ENCODE peak calls at places on chromosome 1, in eight cellular contexts. I is HL-60, X is K562, Y is spleen, G is sigmoid colon, P is GM12878, R is HCT116, D is breast epithelium. Q is an unnamed sample.

GRCh38 chr1:38772953-38773352 is 86.6 kb downstream of the RRAGC start:
- DNase-seq in P (no peak), G (no peak), I (no peak), X (no peak), D (no peak), Y (no peak), R (no peak), Q (no peak)

GRCh38 chr1:110749960-110750359 is 75.2 kb upstream of the KCNA3 start:
- DNase-seq in Y (no peak), P (no peak), I (no peak), D (no peak), R (no peak), X (no peak), G (no peak), Q (no peak)

GRCh38 chr1:12052008-12052573 is 11.0 kb upstream of the TNFRSF8 start:
- DNase-seq in G (peak; percentile 85), D (no peak), I (peak; percentile 28), Y (no peak), X (peak; percentile 92), R (peak; percentile 65), P (peak; percentile 96), Q (peak; percentile 65)

GRCh38 chr1:225349826-225350225 is 78.0 kb downstream of the LBR start:
- DNase-seq in G (no peak), I (no peak), P (no peak), R (no peak), Y (no peak), X (no peak), D (no peak), Q (no peak)

GRCh38 chr1:47235280-47235679 is 3.3 kb upstream of the TAL1 start:
- DNase-seq in D (no peak), I (no peak), P (no peak), Y (no peak), G (no peak), R (no peak), X (no peak), Q (no peak)

GRCh38 chr1:8013800-8014199 is 12.3 kb downstream of the ERRFI1 start:
- DNase-seq in Y (no peak), R (no peak), G (no peak), P (no peak), X (no peak), D (no peak), I (no peak), Q (no peak)

GRCh38 chr1:33735624-33736023 is 128.3 kb upstream of the HMGB4 start:
- DNase-seq in I (no peak), X (no peak), R (peak; percentile 1), Y (no peak), P (no peak), D (no peak), G (no peak), Q (no peak)

GRCh38 chr1:1929639-1930545 is 10.8 kb upstream of the TMEM52 start:
- DNase-seq in P (no peak), D (no peak), Y (peak; percentile 51), X (no peak), I (no peak), R (no peak), G (no peak), Q (no peak)

GRCh38 chr1:25905680-25906643 is at the start of gene STMN1:
- DNase-seq in P (peak; percentile 63), G (peak; percentile 97), R (peak; percentile 81), X (peak; percentile 97), D (peak; percentile 90), Y (peak; percentile 95), I (peak; percentile 95), Q (peak; percentile 94)

GRCh38 chr1:63074321-63074720 is 248.0 kb upstream of the FOXD3 start:
- DNase-seq in I (no peak), P (no peak), D (no peak), Y (no peak), G (no peak), R (no peak), X (no peak), Q (no peak)

GRCh38 chr1:234558186-234558836 is 51.7 kb downstream of the IRF2BP2 start:
- DNase-seq in I (peak; percentile 90), P (no peak), X (peak; percentile 42), Y (no peak), R (no peak), G (no peak), D (peak; percentile 9), Q (no peak)

GRCh38 chr1:66166746-66167145 is 367.2 kb upstream of the SGIP1 start:
- DNase-seq in I (no peak), R (no peak), P (no peak), G (no peak), Y (no peak), D (no peak), X (no peak), Q (no peak)

GRCh38 chr1:81509619-81510018 is 291.1 kb upstream of the ADGRL2 start:
- DNase-seq in Y (no peak), G (no peak), I (no peak), R (no peak), P (no peak), X (no peak), D (peak; percentile 43), Q (no peak)

GRCh38 chr1:161725888-161726630 is 4.7 kb downstream of the FCRLB start:
- DNase-seq in X (peak; percentile 35), Y (peak; percentile 90), D (no peak), G (peak; percentile 75), I (peak; percentile 47), R (no peak), P (no peak), Q (peak; percentile 31)

GRCh38 chr1:54989473-54989872 is 9.0 kb downstream of the TMEM61 start:
- DNase-seq in P (no peak), I (no peak), Y (no peak), G (no peak), X (no peak), D (no peak), R (no peak), Q (no peak)
- TF ChIP-seq POLR2AphosphoS5 in P (no peak), I (no peak), Y (no peak), G (no peak), X (no peak), D (no peak), R (no peak), Q (no peak)

GRCh38 chr1:36447450-36447849 is 2.8 kb downstream of the OSCP1 start:
- DNase-seq in Y (no peak), G (no peak), P (no peak), I (no peak), R (no peak), X (no peak), D (no peak), Q (no peak)
- TF ChIP-seq POLR2AphosphoS5 in Y (no peak), G (no peak), P (no peak), I (no peak), R (no peak), X (no peak), D (no peak), Q (no peak)

GRCh38 chr1:3745590-3746381 is 6.5 kb upstream of the CCDC27 start:
- DNase-seq in I (no peak), X (peak; percentile 53), D (no peak), P (no peak), R (no peak), Y (peak; percentile 72), G (no peak), Q (no peak)

GRCh38 chr1:3747522-3747848 is 4.8 kb upstream of the CCDC27 start:
- DNase-seq in P (no peak), G (no peak), I (no peak), Y (no peak), D (no peak), X (no peak), R (no peak), Q (no peak)

GRCh38 chr1:3746389-3746783 is 5.9 kb upstream of the CCDC27 start:
- DNase-seq in G (no peak), D (no peak), R (no peak), I (no peak), P (no peak), Y (no peak), X (no peak), Q (no peak)

GRCh38 chr1:3747903-3748302 is 4.3 kb upstream of the CCDC27 start:
- DNase-seq in D (no peak), Y (peak; percentile 54), X (no peak), G (no peak), R (no peak), P (no peak), I (no peak), Q (no peak)

GRCh38 chr1:3746784-3747521 is 5.3 kb upstream of the CCDC27 start:
- DNase-seq in Y (peak; percentile 97), I (peak; percentile 81), D (peak; percentile 78), P (peak; percentile 21), R (no peak), G (peak; percentile 93), X (peak; percentile 98), Q (peak; percentile 96)
- TF ChIP-seq POLR2AphosphoS5 in Y (peak; percentile 71), I (no peak), D (no peak), P (no peak), R (no peak), G (peak; percentile 74), X (peak; percentile 69), Q (no peak)

GRCh38 chr1:205519541-205520131 is 15.2 kb downstream of the CDK18 start:
- DNase-seq in I (no peak), P (no peak), D (no peak), R (no peak), Y (no peak), X (no peak), G (peak; percentile 85), Q (no peak)
- TF ChIP-seq POLR2AphosphoS5 in I (no peak), P (no peak), D (no peak), R (no peak), Y (peak; percentile 70), X (no peak), G (peak; percentile 73), Q (no peak)

DNA sequence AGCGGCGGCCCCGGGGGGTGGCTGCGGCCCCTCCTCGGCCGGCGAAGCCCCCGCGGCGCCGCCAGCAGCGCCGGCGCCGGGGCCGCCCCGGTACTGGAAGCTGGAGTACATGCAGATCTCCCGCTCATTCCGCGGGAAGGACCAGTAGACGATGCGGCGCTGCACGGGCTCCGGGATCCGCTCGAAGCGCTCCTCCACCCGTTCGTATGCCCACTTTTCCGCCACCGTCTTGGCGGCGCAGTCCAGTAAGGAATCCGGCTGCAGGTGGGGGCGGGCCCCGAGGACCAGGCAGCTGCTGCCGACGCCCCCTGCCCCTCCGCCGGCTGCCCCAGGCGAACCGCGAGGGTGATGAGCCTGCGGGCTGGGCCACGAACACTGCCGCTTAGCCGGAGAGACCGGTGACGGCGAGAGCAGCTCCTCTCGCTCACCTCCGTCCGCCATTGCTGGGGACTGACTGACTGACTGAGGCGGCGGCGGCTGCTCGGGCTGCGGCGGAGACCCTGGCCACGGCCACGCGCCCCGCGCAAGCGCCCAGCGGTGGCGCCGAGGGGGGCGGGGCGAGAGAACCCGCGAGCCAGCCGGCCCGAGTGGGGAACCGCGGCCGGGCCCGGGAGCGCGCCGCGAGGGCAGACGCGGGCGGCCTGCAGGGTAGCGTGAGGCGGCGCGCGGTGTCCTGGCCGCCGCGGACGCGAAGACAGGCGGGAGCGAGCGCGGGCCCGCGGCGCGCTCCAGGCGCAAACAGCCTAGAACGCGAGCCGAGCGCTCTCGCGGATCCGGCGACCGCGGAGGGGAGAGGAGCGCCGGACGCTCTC is at the start of gene ZSWIM5:
- DNase-seq in I (peak; percentile 40), X (peak; percentile 57), Y (peak; percentile 90), P (no peak), D (peak; percentile 33), R (peak; percentile 28), G (peak; percentile 81), Q (peak; percentile 59)
- TF ChIP-seq POLR2AphosphoS5 in I (no peak), X (no peak), Y (peak; percentile 69), P (no peak), D (no peak), R (peak; percentile 67), G (peak; percentile 72), Q (no peak)

Q was measured in GM12892.